ENCODE peak calls at places on chromosomes 7 and 10, in seven cellular contexts. B is stimulated activated naive CD4-positive, alpha-beta T cell treated with Interleukin-2 at 50 U/mL for 16 hours; C is fibroblast of pulmonary artery; N is NCI-H1436; X is midbrain; U is nephron progenitor cell; Q is activated CD4-positive, alpha-beta T cell treated with anti-CD3 and anti-CD28 coated beads for 24 hours. L is an unnamed sample.

GRCh38 chr10:22301193-22301592 is 15.0 kb upstream of the COMMD3 start:
- DNase-seq in U (no peak), B (no peak), N (no peak), Q (no peak), C (no peak), X (no peak), L (no peak)

GRCh38 chr10:95532536-95532935 is 28.6 kb downstream of the SORBS1 start:
- DNase-seq in C (peak), U (no peak), X (no peak), N (no peak), Q (no peak), B (no peak), L (peak)

GRCh38 chr10:92547676-92548075 is 26.2 kb downstream of the IDE start:
- DNase-seq in C (no peak), U (no peak), N (no peak), Q (no peak), X (no peak), B (no peak), L (no peak)

GRCh38 chr10:13328588-13328987 is 19.5 kb downstream of the SEPHS1 start:
- DNase-seq in Q (no peak), N (no peak), B (no peak), U (no peak), X (no peak), C (no peak), L (no peak)

GRCh38 chr7:5507026-5507425 is 83.4 kb upstream of the TNRC18 start:
- DNase-seq in X (no peak), N (no peak), U (no peak), C (no peak), Q (no peak), B (no peak), L (no peak)

GRCh38 chr7:55173671-55174070 is 154.9 kb downstream of the EGFR start:
- DNase-seq in U (no peak), C (no peak), N (no peak), X (no peak), B (no peak), Q (no peak), L (no peak)

GRCh38 chr10:88672041-88672440 is 7.8 kb downstream of the LIPF start:
- DNase-seq in X (no peak), Q (no peak), C (peak), U (no peak), B (no peak), N (no peak), L (no peak)

GRCh38 chr10:1978593-1978992 is 241.3 kb upstream of the ADARB2 start:
- DNase-seq in U (no peak), C (no peak), X (no peak), N (no peak), Q (no peak), B (no peak), L (no peak)

GRCh38 chr10:98790817-98791216 is 344.1 kb upstream of the HPS1 start:
- DNase-seq in X (no peak), Q (no peak), B (no peak), C (peak), U (no peak), N (no peak), L (no peak)

GRCh38 chr7:157139142-157140117 is 704 bp downstream of the UBE3C start:
- DNase-seq in N (no peak), U (peak), B (peak), Q (no peak), C (peak), X (no peak), L (peak)

GRCh38 chr7:77693830-77694583 is 2.3 kb upstream of the RSBN1L start:
- DNase-seq in U (no peak), Q (no peak), X (no peak), N (no peak), B (no peak), C (no peak), L (no peak)

GRCh38 chr7:37901890-37902524 is 14.6 kb downstream of the SFRP4 start:
- DNase-seq in N (no peak), Q (no peak), U (no peak), B (no peak), C (peak), X (no peak), L (peak)

GRCh38 chr7:122829962-122830361 is 56.3 kb downstream of the CADPS2 start:
- DNase-seq in Q (no peak), X (no peak), C (no peak), U (no peak), B (no peak), N (no peak), L (no peak)

GRCh38 chr10:133230387-133231195 is 574 bp downstream of the UTF1 start:
- DNase-seq in U (peak), Q (no peak), B (no peak), C (no peak), X (no peak), N (no peak), L (no peak)

GRCh38 chr7:53657586-53657985 is 622.2 kb downstream of the POM121L12 start:
- DNase-seq in Q (no peak), N (no peak), B (no peak), X (no peak), U (no peak), C (no peak), L (no peak)

GRCh38 chr10:35613597-35614226 is 8.6 kb downstream of the GJD4 start:
- DNase-seq in B (no peak), C (peak), U (no peak), Q (no peak), N (no peak), X (no peak), L (no peak)

GRCh38 chr10:119654540-119654939 is 3.4 kb downstream of the BAG3 start:
- DNase-seq in C (no peak), U (no peak), N (no peak), X (no peak), B (no peak), Q (no peak), L (no peak)

GRCh38 chr10:122445904-122446303 is 8.5 kb upstream of the ARMS2 start:
- DNase-seq in X (no peak), B (no peak), C (no peak), Q (no peak), N (no peak), U (no peak), L (no peak)

GRCh38 chr7:19621740-19622139 is 87.1 kb downstream of the POLR1F start:
- DNase-seq in X (no peak), B (no peak), Q (no peak), U (no peak), N (no peak), C (peak), L (peak)

GRCh38 chr7:23020742-23021401 is 6.9 kb upstream of the HYCC1 start:
- DNase-seq in Q (no peak), U (no peak), X (no peak), B (no peak), C (peak), N (no peak), L (peak)

GRCh38 chr7:30027065-30027456 is 559 bp upstream of the FKBP14 start:
- DNase-seq in B (peak), U (no peak), N (no peak), C (peak), X (peak), Q (no peak), L (peak)

GRCh38 chr7:103073989-103074518 is 542 bp downstream of the FBXL13 start:
- DNase-seq in C (no peak), Q (no peak), U (no peak), X (no peak), B (no peak), N (no peak), L (no peak)

GRCh38 chr10:4136121-4136520 is 351.1 kb upstream of the KLF6 start:
- DNase-seq in X (no peak), N (no peak), C (no peak), Q (no peak), B (no peak), U (no peak), L (no peak)

GRCh38 chr10:3825862-3826351 is 40.9 kb upstream of the KLF6 start:
- DNase-seq in U (no peak), B (no peak), N (no peak), Q (no peak), C (peak), X (no peak), L (no peak)

GRCh38 chr7:106731637-106732036 is 70.7 kb upstream of the CCDC71L start:
- DNase-seq in B (no peak), N (no peak), Q (no peak), X (no peak), C (peak), U (no peak), L (peak)

GRCh38 chr7:329691-330281 is 39.8 kb downstream of the FOXL3 start:
- DNase-seq in X (no peak), Q (no peak), N (no peak), C (no peak), B (no peak), U (no peak), L (no peak)

GRCh38 chr7:128236924-128237586 is 4.0 kb upstream of the LEP start:
- DNase-seq in Q (no peak), X (no peak), U (no peak), B (no peak), N (no peak), C (peak), L (peak)

GRCh38 chr7:211033-211714 is 18.8 kb downstream of the FAM20C start:
- DNase-seq in N (no peak), X (no peak), U (no peak), B (no peak), Q (no peak), C (no peak), L (no peak)

GRCh38 chr7:91620827-91621226 is 259.7 kb downstream of the MTERF1 start:
- DNase-seq in X (no peak), Q (no peak), B (no peak), C (no peak), U (no peak), N (no peak), L (no peak)

GRCh38 chr7:44391746-44392617 is 66.6 kb upstream of the CAMK2B start:
- DNase-seq in B (no peak), Q (no peak), C (no peak), U (no peak), N (no peak), X (no peak), L (no peak)

GRCh38 chr7:139396323-139396951 is 36.7 kb downstream of the LUC7L2 start:
- DNase-seq in B (no peak), X (no peak), Q (no peak), N (no peak), U (no peak), C (peak), L (peak)

GRCh38 chr7:94471604-94472003 is 38.0 kb upstream of the CASD1 start:
- DNase-seq in N (no peak), C (no peak), B (no peak), U (no peak), X (no peak), Q (no peak), L (no peak)

GRCh38 chr7:22305706-22306105 is 51.2 kb downstream of the RAPGEF5 start:
- DNase-seq in U (no peak), B (no peak), N (no peak), X (no peak), Q (no peak), C (no peak), L (no peak)

GRCh38 chr7:150740053-150740452 is 2.8 kb downstream of the GIMAP5 start:
- DNase-seq in X (no peak), U (no peak), Q (no peak), N (no peak), B (no peak), C (no peak), L (no peak)

GRCh38 chr7:2242541-2243482 is 786 bp downstream of the NUDT1 start:
- DNase-seq in X (no peak), B (no peak), N (no peak), C (no peak), U (peak), Q (no peak), L (no peak)

GRCh38 chr10:3071405-3072198 is 4.3 kb downstream of the PFKP start:
- DNase-seq in C (peak), X (no peak), U (no peak), N (no peak), Q (no peak), B (peak), L (peak)

GRCh38 chr7:158316466-158317031 is 271.1 kb downstream of the PTPRN2 start:
- DNase-seq in B (no peak), X (no peak), Q (no peak), N (no peak), C (no peak), U (no peak), L (no peak)

GRCh38 chr10:8365935-8366911 is 311.7 kb downstream of the GATA3 start:
- DNase-seq in U (no peak), B (peak), N (no peak), Q (peak), X (no peak), C (peak), L (peak)